ENCODE peak calls at places on chromosome 3, in five cellular contexts. One of them, this sample, is unnamed.

GRCh38 chr3:133568294-133569014 is 5.0 kb upstream of the CDV3 start:
- DNase-seq in stomach: no peak
- DNase-seq in prostate gland: no peak
- DNase-seq in GM12892: no peak
- DNase-seq in transverse colon: no peak
- DNase-seq in this sample: no peak

GRCh38 chr3:134754768-134755559 is 40.1 kb upstream of the EPHB1 start:
- DNase-seq in stomach: peak
- DNase-seq in prostate gland: peak
- DNase-seq in GM12892: peak
- DNase-seq in transverse colon: peak
- DNase-seq in this sample: no peak

GRCh38 chr3:162770556-162770955 is 1273.9 kb downstream of the OTOL1 start:
- DNase-seq in stomach: no peak
- DNase-seq in prostate gland: no peak
- DNase-seq in GM12892: no peak
- DNase-seq in transverse colon: no peak
- DNase-seq in this sample: no peak

GRCh38 chr3:129625071-129625874 is 18.8 kb upstream of the PLXND1 start:
- DNase-seq in stomach: no peak
- DNase-seq in prostate gland: no peak
- DNase-seq in GM12892: peak
- DNase-seq in transverse colon: no peak
- DNase-seq in this sample: no peak

GRCh38 chr3:194206375-194206774 is 70.4 kb downstream of the HES1 start:
- DNase-seq in stomach: no peak
- DNase-seq in prostate gland: peak
- DNase-seq in GM12892: no peak
- DNase-seq in transverse colon: peak
- DNase-seq in this sample: no peak

GRCh38 chr3:8307545-8308110 is 194.0 kb upstream of the LMCD1 start:
- DNase-seq in stomach: no peak
- DNase-seq in prostate gland: no peak
- DNase-seq in GM12892: no peak
- DNase-seq in transverse colon: no peak
- DNase-seq in this sample: no peak

GRCh38 chr3:65851827-65852226 is 186.9 kb downstream of the MAGI1 start:
- DNase-seq in stomach: no peak
- DNase-seq in prostate gland: no peak
- DNase-seq in GM12892: no peak
- DNase-seq in transverse colon: no peak
- DNase-seq in this sample: no peak

GRCh38 chr3:102068327-102068726 is 219.0 kb downstream of the NFKBIZ start:
- DNase-seq in stomach: no peak
- DNase-seq in prostate gland: no peak
- DNase-seq in GM12892: no peak
- DNase-seq in transverse colon: no peak
- DNase-seq in this sample: no peak

GRCh38 chr3:32018723-32019564 is 37.4 kb downstream of the ZNF860 start:
- DNase-seq in stomach: no peak
- DNase-seq in prostate gland: peak
- DNase-seq in GM12892: no peak
- DNase-seq in transverse colon: no peak
- DNase-seq in this sample: no peak

GRCh38 chr3:120093119-120093922 is 926 bp downstream of the GSK3B start:
- DNase-seq in stomach: no peak
- DNase-seq in prostate gland: peak
- DNase-seq in GM12892: no peak
- DNase-seq in transverse colon: peak
- DNase-seq in this sample: no peak

GRCh38 chr3:157428957-157429356 is 7.7 kb upstream of the PTX3 start:
- DNase-seq in stomach: no peak
- DNase-seq in prostate gland: no peak
- DNase-seq in GM12892: no peak
- DNase-seq in transverse colon: no peak
- DNase-seq in this sample: no peak

GRCh38 chr3:152195206-152195605 is 73.5 kb upstream of the MBNL1 start:
- DNase-seq in stomach: no peak
- DNase-seq in prostate gland: no peak
- DNase-seq in GM12892: no peak
- DNase-seq in transverse colon: no peak
- DNase-seq in this sample: no peak

GRCh38 chr3:112401617-112402016 is 68.7 kb downstream of the CD200 start:
- DNase-seq in stomach: no peak
- DNase-seq in prostate gland: no peak
- DNase-seq in GM12892: no peak
- DNase-seq in transverse colon: no peak
- DNase-seq in this sample: no peak

GRCh38 chr3:54862526-54862925 is 65.3 kb downstream of the LRTM1 start:
- DNase-seq in stomach: no peak
- DNase-seq in prostate gland: no peak
- DNase-seq in GM12892: no peak
- DNase-seq in transverse colon: no peak
- DNase-seq in this sample: no peak

GRCh38 chr3:44444437-44444836 is 33.0 kb downstream of the ZNF445 start:
- DNase-seq in stomach: no peak
- DNase-seq in prostate gland: no peak
- DNase-seq in GM12892: no peak
- DNase-seq in transverse colon: no peak
- DNase-seq in this sample: no peak

GRCh38 chr3:56688191-56688590 is 5.1 kb upstream of the TASOR start:
- DNase-seq in stomach: no peak
- DNase-seq in prostate gland: no peak
- DNase-seq in GM12892: no peak
- DNase-seq in transverse colon: no peak
- DNase-seq in this sample: no peak

GRCh38 chr3:188037116-188037718 is 116.7 kb upstream of the LPP start:
- DNase-seq in stomach: peak
- DNase-seq in prostate gland: no peak
- DNase-seq in GM12892: no peak
- DNase-seq in transverse colon: peak
- DNase-seq in this sample: no peak

GRCh38 chr3:126835472-126836219 is 131.6 kb downstream of the CHCHD6 start:
- DNase-seq in stomach: no peak
- DNase-seq in prostate gland: peak
- DNase-seq in GM12892: no peak
- DNase-seq in transverse colon: no peak
- DNase-seq in this sample: no peak

GRCh38 chr3:62128028-62128427 is 245.3 kb downstream of the FEZF2 start:
- DNase-seq in stomach: no peak
- DNase-seq in prostate gland: no peak
- DNase-seq in GM12892: no peak
- DNase-seq in transverse colon: no peak
- DNase-seq in this sample: no peak

GRCh38 chr3:71786551-71786950 is 1.6 kb upstream of the PROK2 start:
- DNase-seq in stomach: no peak
- DNase-seq in prostate gland: no peak
- DNase-seq in GM12892: no peak
- DNase-seq in transverse colon: no peak
- DNase-seq in this sample: no peak

GRCh38 chr3:14554715-14555114 is 14.6 kb upstream of the GRIP2 start:
- DNase-seq in stomach: no peak
- DNase-seq in prostate gland: no peak
- DNase-seq in GM12892: no peak
- DNase-seq in transverse colon: no peak
- DNase-seq in this sample: no peak

GRCh38 chr3:18062289-18063025 is 320.0 kb upstream of the TBC1D5 start:
- DNase-seq in stomach: no peak
- DNase-seq in prostate gland: no peak
- DNase-seq in GM12892: no peak
- DNase-seq in transverse colon: no peak
- DNase-seq in this sample: no peak

GRCh38 chr3:126354776-126355175 is 2.4 kb downstream of the KLF15 start:
- DNase-seq in stomach: no peak
- DNase-seq in prostate gland: no peak
- DNase-seq in GM12892: no peak
- DNase-seq in transverse colon: no peak
- DNase-seq in this sample: no peak

GRCh38 chr3:11637901-11638668 is 5.6 kb downstream of the VGLL4 start:
- DNase-seq in stomach: no peak
- DNase-seq in prostate gland: no peak
- DNase-seq in GM12892: no peak
- DNase-seq in transverse colon: no peak
- DNase-seq in this sample: no peak

GRCh38 chr3:64906011-64906410 is 218.2 kb upstream of the ADAMTS9 start:
- DNase-seq in stomach: no peak
- DNase-seq in prostate gland: no peak
- DNase-seq in GM12892: no peak
- DNase-seq in transverse colon: no peak
- DNase-seq in this sample: no peak

GRCh38 chr3:171127611-171128010 is 101.1 kb upstream of the SLC2A2 start:
- DNase-seq in stomach: no peak
- DNase-seq in prostate gland: no peak
- DNase-seq in GM12892: no peak
- DNase-seq in transverse colon: no peak
- DNase-seq in this sample: no peak

GRCh38 chr3:181302960-181303359 is 313.4 kb upstream of the DNAJC19 start:
- DNase-seq in stomach: no peak
- DNase-seq in prostate gland: no peak
- DNase-seq in GM12892: no peak
- DNase-seq in transverse colon: no peak
- DNase-seq in this sample: no peak

GRCh38 chr3:24843955-24844354 is 349.3 kb upstream of the THRB start:
- DNase-seq in stomach: no peak
- DNase-seq in prostate gland: peak
- DNase-seq in GM12892: no peak
- DNase-seq in transverse colon: peak
- DNase-seq in this sample: no peak

GRCh38 chr3:24850245-24850644 is 355.6 kb upstream of the THRB start:
- DNase-seq in stomach: no peak
- DNase-seq in prostate gland: no peak
- DNase-seq in GM12892: no peak
- DNase-seq in transverse colon: no peak
- DNase-seq in this sample: no peak

GRCh38 chr3:24846286-24846860 is 351.7 kb upstream of the THRB start:
- DNase-seq in stomach: no peak
- DNase-seq in prostate gland: no peak
- DNase-seq in GM12892: no peak
- DNase-seq in transverse colon: no peak
- DNase-seq in this sample: no peak

GRCh38 chr3:24845524-24846155 is 351.0 kb upstream of the THRB start:
- DNase-seq in stomach: no peak
- DNase-seq in prostate gland: no peak
- DNase-seq in GM12892: no peak
- DNase-seq in transverse colon: no peak
- DNase-seq in this sample: no peak
- TF ChIP-seq POLR2AphosphoS5 in stomach: no peak
- TF ChIP-seq POLR2AphosphoS5 in prostate gland: no peak
- TF ChIP-seq POLR2AphosphoS5 in GM12892: no peak
- TF ChIP-seq POLR2AphosphoS5 in transverse colon: no peak
- TF ChIP-seq POLR2AphosphoS5 in this sample: no peak

GRCh38 chr3:3127432-3128010 is 781 bp downstream of the TRNT1 start:
- DNase-seq in stomach: no peak
- DNase-seq in prostate gland: no peak
- DNase-seq in GM12892: no peak
- DNase-seq in transverse colon: no peak
- DNase-seq in this sample: no peak
- TF ChIP-seq POLR2AphosphoS5 in stomach: no peak
- TF ChIP-seq POLR2AphosphoS5 in prostate gland: no peak
- TF ChIP-seq POLR2AphosphoS5 in GM12892: no peak
- TF ChIP-seq POLR2AphosphoS5 in transverse colon: no peak
- TF ChIP-seq POLR2AphosphoS5 in this sample: no peak

DNA sequence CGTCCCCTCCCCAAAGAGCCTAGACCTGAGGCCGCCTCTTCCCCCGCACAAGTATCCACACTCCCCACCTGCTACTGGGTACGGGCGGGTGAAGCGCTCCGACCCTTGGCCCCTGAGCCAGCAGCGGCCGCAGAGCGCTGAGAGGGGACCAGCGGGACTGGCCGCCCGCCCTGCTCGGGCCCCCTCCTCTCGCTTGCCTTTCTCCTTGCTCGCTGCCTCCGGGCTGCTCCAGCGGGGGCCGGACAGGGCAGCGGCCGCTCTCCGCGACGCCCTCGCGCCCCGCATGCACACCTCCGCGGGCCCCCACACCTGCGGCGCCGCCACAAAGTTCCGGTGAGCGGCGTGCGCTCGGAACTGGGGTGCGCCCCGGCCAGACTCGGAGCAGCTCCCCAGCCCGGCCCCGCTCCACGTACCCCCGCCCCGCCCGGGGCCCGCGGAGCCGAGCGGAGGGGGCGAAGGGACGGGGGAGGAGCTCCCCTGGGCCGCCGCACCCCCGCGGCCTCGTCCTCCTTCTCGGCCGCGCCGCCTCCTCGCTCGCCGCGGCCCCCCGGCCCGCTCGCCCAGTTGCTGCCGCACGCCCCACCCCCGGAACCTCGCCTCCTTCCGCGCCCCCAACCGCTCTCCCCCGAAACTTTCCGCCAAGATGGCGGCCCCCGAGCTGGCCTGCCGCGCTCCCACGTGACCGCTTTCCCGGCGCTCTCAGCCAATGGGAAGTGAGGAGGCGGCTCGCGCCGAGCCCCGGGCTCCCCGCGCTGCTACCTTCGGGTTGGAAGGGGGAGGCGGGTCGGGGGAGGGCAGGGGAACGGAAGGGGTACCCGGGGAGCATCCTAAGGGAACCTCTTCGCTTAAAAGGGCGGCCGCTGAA is 704 bp downstream of the DLG1 start:
- DNase-seq in stomach: peak
- DNase-seq in prostate gland: peak
- DNase-seq in GM12892: peak
- DNase-seq in transverse colon: peak
- DNase-seq in this sample: peak
- TF ChIP-seq POLR2AphosphoS5 in stomach: no peak
- TF ChIP-seq POLR2AphosphoS5 in prostate gland: peak
- TF ChIP-seq POLR2AphosphoS5 in GM12892: peak
- TF ChIP-seq POLR2AphosphoS5 in transverse colon: no peak
- TF ChIP-seq POLR2AphosphoS5 in this sample: no peak

GRCh38 chr3:27060336-27060735 is 308.8 kb downstream of the NEK10 start:
- DNase-seq in stomach: no peak
- DNase-seq in prostate gland: no peak
- DNase-seq in GM12892: no peak
- DNase-seq in transverse colon: no peak
- DNase-seq in this sample: no peak

GRCh38 chr3:27059489-27059888 is 309.7 kb downstream of the NEK10 start:
- DNase-seq in stomach: no peak
- DNase-seq in prostate gland: no peak
- DNase-seq in GM12892: no peak
- DNase-seq in transverse colon: no peak
- DNase-seq in this sample: no peak

GRCh38 chr3:27056326-27056725 is 312.9 kb downstream of the NEK10 start:
- DNase-seq in stomach: no peak
- DNase-seq in prostate gland: no peak
- DNase-seq in GM12892: no peak
- DNase-seq in transverse colon: no peak
- DNase-seq in this sample: no peak
- TF ChIP-seq POLR2AphosphoS5 in stomach: no peak
- TF ChIP-seq POLR2AphosphoS5 in prostate gland: no peak
- TF ChIP-seq POLR2AphosphoS5 in GM12892: no peak
- TF ChIP-seq POLR2AphosphoS5 in transverse colon: no peak
- TF ChIP-seq POLR2AphosphoS5 in this sample: no peak

This sample was measured in breast epithelium.